ENCODE peak calls at places on chromosomes 13 and 19, in five cellular contexts. One of them, this sample, is unnamed.

GRCh38 chr13:33925563-33925962 is 107.6 kb downstream of the RFC3 start:
- DNase-seq in epithelial cell of prostate: no peak
- DNase-seq in activated T-cell treated with anti-CD3 and anti-CD28 coated beads, Interleukin-2, amount 50 U/mL, for 48 hours: no peak
- DNase-seq in EL: no peak
- DNase-seq in stimulated activated CD4-positive, alpha-beta T cell treated with anti-CD3 and anti-CD28 coated beads, Interleukin-4, amount 100 ng/mL, for 48 hours: no peak
- DNase-seq in this sample: no peak

GRCh38 chr19:51047031-51047335 is 12.2 kb upstream of the KLK12 start:
- DNase-seq in epithelial cell of prostate: no peak
- DNase-seq in EL: no peak
- DNase-seq in activated T-cell treated with anti-CD3 and anti-CD28 coated beads, Interleukin-2, amount 50 U/mL, for 48 hours: no peak
- DNase-seq in stimulated activated CD4-positive, alpha-beta T cell treated with anti-CD3 and anti-CD28 coated beads, Interleukin-4, amount 100 ng/mL, for 48 hours: no peak
- DNase-seq in this sample: no peak

GRCh38 chr13:112184851-112185371 is 118.0 kb downstream of the SOX1 start:
- DNase-seq in activated T-cell treated with anti-CD3 and anti-CD28 coated beads, Interleukin-2, amount 50 U/mL, for 48 hours: no peak
- DNase-seq in stimulated activated CD4-positive, alpha-beta T cell treated with anti-CD3 and anti-CD28 coated beads, Interleukin-4, amount 100 ng/mL, for 48 hours: no peak
- DNase-seq in EL: no peak
- DNase-seq in epithelial cell of prostate: no peak
- DNase-seq in this sample: no peak

GRCh38 chr13:39149896-39150295 is 111.6 kb downstream of the NHLRC3 start:
- DNase-seq in activated T-cell treated with anti-CD3 and anti-CD28 coated beads, Interleukin-2, amount 50 U/mL, for 48 hours: no peak
- DNase-seq in EL: no peak
- DNase-seq in epithelial cell of prostate: no peak
- DNase-seq in stimulated activated CD4-positive, alpha-beta T cell treated with anti-CD3 and anti-CD28 coated beads, Interleukin-4, amount 100 ng/mL, for 48 hours: no peak
- DNase-seq in this sample: no peak

GRCh38 chr13:73522937-73523336 is 464.1 kb downstream of the KLF5 start:
- DNase-seq in EL: no peak
- DNase-seq in activated T-cell treated with anti-CD3 and anti-CD28 coated beads, Interleukin-2, amount 50 U/mL, for 48 hours: no peak
- DNase-seq in epithelial cell of prostate: no peak
- DNase-seq in stimulated activated CD4-positive, alpha-beta T cell treated with anti-CD3 and anti-CD28 coated beads, Interleukin-4, amount 100 ng/mL, for 48 hours: no peak
- DNase-seq in this sample: no peak

GRCh38 chr19:271856-272255 is 19.3 kb downstream of the PLPP2 start:
- DNase-seq in epithelial cell of prostate: no peak
- DNase-seq in activated T-cell treated with anti-CD3 and anti-CD28 coated beads, Interleukin-2, amount 50 U/mL, for 48 hours: no peak
- DNase-seq in EL: no peak
- DNase-seq in stimulated activated CD4-positive, alpha-beta T cell treated with anti-CD3 and anti-CD28 coated beads, Interleukin-4, amount 100 ng/mL, for 48 hours: no peak
- DNase-seq in this sample: no peak

GRCh38 chr13:33076451-33076992 is 60.3 kb downstream of the KL start:
- DNase-seq in activated T-cell treated with anti-CD3 and anti-CD28 coated beads, Interleukin-2, amount 50 U/mL, for 48 hours: no peak
- DNase-seq in EL: no peak
- DNase-seq in stimulated activated CD4-positive, alpha-beta T cell treated with anti-CD3 and anti-CD28 coated beads, Interleukin-4, amount 100 ng/mL, for 48 hours: no peak
- DNase-seq in epithelial cell of prostate: no peak
- DNase-seq in this sample: no peak

GRCh38 chr19:6743714-6744380 is 4.4 kb downstream of the TRIP10 start:
- DNase-seq in stimulated activated CD4-positive, alpha-beta T cell treated with anti-CD3 and anti-CD28 coated beads, Interleukin-4, amount 100 ng/mL, for 48 hours: no peak
- DNase-seq in activated T-cell treated with anti-CD3 and anti-CD28 coated beads, Interleukin-2, amount 50 U/mL, for 48 hours: no peak
- DNase-seq in EL: no peak
- DNase-seq in epithelial cell of prostate: no peak
- DNase-seq in this sample: no peak

GRCh38 chr13:86282450-86282849 is 483.2 kb upstream of the SLITRK6 start:
- DNase-seq in activated T-cell treated with anti-CD3 and anti-CD28 coated beads, Interleukin-2, amount 50 U/mL, for 48 hours: no peak
- DNase-seq in stimulated activated CD4-positive, alpha-beta T cell treated with anti-CD3 and anti-CD28 coated beads, Interleukin-4, amount 100 ng/mL, for 48 hours: no peak
- DNase-seq in epithelial cell of prostate: no peak
- DNase-seq in EL: no peak
- DNase-seq in this sample: no peak

GRCh38 chr19:42360787-42361544 is 29.1 kb downstream of the CNFN start:
- DNase-seq in epithelial cell of prostate: no peak
- DNase-seq in stimulated activated CD4-positive, alpha-beta T cell treated with anti-CD3 and anti-CD28 coated beads, Interleukin-4, amount 100 ng/mL, for 48 hours: no peak
- DNase-seq in EL: peak; percentile 73
- DNase-seq in activated T-cell treated with anti-CD3 and anti-CD28 coated beads, Interleukin-2, amount 50 U/mL, for 48 hours: no peak
- DNase-seq in this sample: no peak

GRCh38 chr13:113119166-113119821 is 3.3 kb upstream of the F10 start:
- DNase-seq in EL: no peak
- DNase-seq in activated T-cell treated with anti-CD3 and anti-CD28 coated beads, Interleukin-2, amount 50 U/mL, for 48 hours: no peak
- DNase-seq in stimulated activated CD4-positive, alpha-beta T cell treated with anti-CD3 and anti-CD28 coated beads, Interleukin-4, amount 100 ng/mL, for 48 hours: no peak
- DNase-seq in epithelial cell of prostate: no peak
- DNase-seq in this sample: no peak

GRCh38 chr13:48727252-48728011 is 73.7 kb downstream of the CYSLTR2 start:
- DNase-seq in EL: no peak
- DNase-seq in stimulated activated CD4-positive, alpha-beta T cell treated with anti-CD3 and anti-CD28 coated beads, Interleukin-4, amount 100 ng/mL, for 48 hours: no peak
- DNase-seq in epithelial cell of prostate: no peak
- DNase-seq in activated T-cell treated with anti-CD3 and anti-CD28 coated beads, Interleukin-2, amount 50 U/mL, for 48 hours: no peak
- DNase-seq in this sample: no peak

GRCh38 chr13:43936630-43937029 is 56.9 kb downstream of the LACC1 start:
- DNase-seq in EL: no peak
- DNase-seq in epithelial cell of prostate: no peak
- DNase-seq in activated T-cell treated with anti-CD3 and anti-CD28 coated beads, Interleukin-2, amount 50 U/mL, for 48 hours: no peak
- DNase-seq in stimulated activated CD4-positive, alpha-beta T cell treated with anti-CD3 and anti-CD28 coated beads, Interleukin-4, amount 100 ng/mL, for 48 hours: no peak
- DNase-seq in this sample: no peak

GRCh38 chr19:47005873-47006272 is 13.8 kb upstream of the NPAS1 start:
- DNase-seq in EL: no peak
- DNase-seq in stimulated activated CD4-positive, alpha-beta T cell treated with anti-CD3 and anti-CD28 coated beads, Interleukin-4, amount 100 ng/mL, for 48 hours: no peak
- DNase-seq in activated T-cell treated with anti-CD3 and anti-CD28 coated beads, Interleukin-2, amount 50 U/mL, for 48 hours: no peak
- DNase-seq in epithelial cell of prostate: no peak
- DNase-seq in this sample: no peak

GRCh38 chr19:6788896-6789295 is 16.4 kb downstream of the VAV1 start:
- DNase-seq in epithelial cell of prostate: no peak
- DNase-seq in stimulated activated CD4-positive, alpha-beta T cell treated with anti-CD3 and anti-CD28 coated beads, Interleukin-4, amount 100 ng/mL, for 48 hours: no peak
- DNase-seq in EL: no peak
- DNase-seq in activated T-cell treated with anti-CD3 and anti-CD28 coated beads, Interleukin-2, amount 50 U/mL, for 48 hours: no peak
- DNase-seq in this sample: no peak

GRCh38 chr19:39818626-39819097 is 15.3 kb downstream of the DYRK1B start:
- DNase-seq in stimulated activated CD4-positive, alpha-beta T cell treated with anti-CD3 and anti-CD28 coated beads, Interleukin-4, amount 100 ng/mL, for 48 hours: no peak
- DNase-seq in activated T-cell treated with anti-CD3 and anti-CD28 coated beads, Interleukin-2, amount 50 U/mL, for 48 hours: no peak
- DNase-seq in EL: no peak
- DNase-seq in epithelial cell of prostate: no peak
- DNase-seq in this sample: no peak

GRCh38 chr19:48484247-48484893 is 15.2 kb downstream of the CYTH2 start:
- DNase-seq in stimulated activated CD4-positive, alpha-beta T cell treated with anti-CD3 and anti-CD28 coated beads, Interleukin-4, amount 100 ng/mL, for 48 hours: no peak
- DNase-seq in EL: no peak
- DNase-seq in epithelial cell of prostate: no peak
- DNase-seq in activated T-cell treated with anti-CD3 and anti-CD28 coated beads, Interleukin-2, amount 50 U/mL, for 48 hours: no peak
- DNase-seq in this sample: no peak

GRCh38 chr19:495440-496332 is 600 bp upstream of the MADCAM1 start:
- DNase-seq in epithelial cell of prostate: no peak
- DNase-seq in activated T-cell treated with anti-CD3 and anti-CD28 coated beads, Interleukin-2, amount 50 U/mL, for 48 hours: peak; percentile 83
- DNase-seq in EL: peak; percentile 36
- DNase-seq in stimulated activated CD4-positive, alpha-beta T cell treated with anti-CD3 and anti-CD28 coated beads, Interleukin-4, amount 100 ng/mL, for 48 hours: no peak
- DNase-seq in this sample: no peak

GRCh38 chr13:26759156-26759906 is 1.3 kb downstream of the GPR12 start:
- DNase-seq in stimulated activated CD4-positive, alpha-beta T cell treated with anti-CD3 and anti-CD28 coated beads, Interleukin-4, amount 100 ng/mL, for 48 hours: no peak
- DNase-seq in epithelial cell of prostate: no peak
- DNase-seq in activated T-cell treated with anti-CD3 and anti-CD28 coated beads, Interleukin-2, amount 50 U/mL, for 48 hours: no peak
- DNase-seq in EL: no peak
- DNase-seq in this sample: no peak

GRCh38 chr19:39969681-39970423 is 1.1 kb upstream of the PSMC4 start:
- DNase-seq in stimulated activated CD4-positive, alpha-beta T cell treated with anti-CD3 and anti-CD28 coated beads, Interleukin-4, amount 100 ng/mL, for 48 hours: no peak
- DNase-seq in activated T-cell treated with anti-CD3 and anti-CD28 coated beads, Interleukin-2, amount 50 U/mL, for 48 hours: peak; percentile 43
- DNase-seq in EL: no peak
- DNase-seq in epithelial cell of prostate: no peak
- DNase-seq in this sample: no peak

GRCh38 chr13:80413611-80414010 is 72.7 kb upstream of the SPRY2 start:
- DNase-seq in epithelial cell of prostate: no peak
- DNase-seq in stimulated activated CD4-positive, alpha-beta T cell treated with anti-CD3 and anti-CD28 coated beads, Interleukin-4, amount 100 ng/mL, for 48 hours: no peak
- DNase-seq in EL: no peak
- DNase-seq in activated T-cell treated with anti-CD3 and anti-CD28 coated beads, Interleukin-2, amount 50 U/mL, for 48 hours: no peak
- DNase-seq in this sample: no peak

GRCh38 chr19:42017040-42017439 is 23.0 kb upstream of the ATP1A3 start:
- DNase-seq in stimulated activated CD4-positive, alpha-beta T cell treated with anti-CD3 and anti-CD28 coated beads, Interleukin-4, amount 100 ng/mL, for 48 hours: no peak
- DNase-seq in EL: no peak
- DNase-seq in epithelial cell of prostate: no peak
- DNase-seq in activated T-cell treated with anti-CD3 and anti-CD28 coated beads, Interleukin-2, amount 50 U/mL, for 48 hours: no peak
- DNase-seq in this sample: no peak

GRCh38 chr19:12952488-12953455 is 4.3 kb downstream of the GADD45GIP1 start:
- DNase-seq in EL: peak; percentile 83
- DNase-seq in activated T-cell treated with anti-CD3 and anti-CD28 coated beads, Interleukin-2, amount 50 U/mL, for 48 hours: no peak
- DNase-seq in stimulated activated CD4-positive, alpha-beta T cell treated with anti-CD3 and anti-CD28 coated beads, Interleukin-4, amount 100 ng/mL, for 48 hours: no peak
- DNase-seq in epithelial cell of prostate: no peak
- DNase-seq in this sample: no peak

GRCh38 chr13:68076046-68076445 is 845.9 kb upstream of the PCDH9 start:
- DNase-seq in epithelial cell of prostate: no peak
- DNase-seq in stimulated activated CD4-positive, alpha-beta T cell treated with anti-CD3 and anti-CD28 coated beads, Interleukin-4, amount 100 ng/mL, for 48 hours: no peak
- DNase-seq in EL: no peak
- DNase-seq in activated T-cell treated with anti-CD3 and anti-CD28 coated beads, Interleukin-2, amount 50 U/mL, for 48 hours: no peak
- DNase-seq in this sample: no peak

This sample was measured in stimulated activated CD8-positive, alpha-beta memory T cell treated with anti-CD3 and anti-CD28 coated beads, Interleukin-7, amount 100 ng/mL, for 24 hours.